ENCODE peak calls at places on chromosomes 1 and 21, in nine cellular contexts. Z is tibial nerve; N is ovary; L is CD8-positive, alpha-beta T cell; H is astrocyte; M is cardiac muscle cell; K is breast epithelium; B is gastrocnemius medialis; W is GM23338. E is an unnamed sample.

GRCh38 chr1:226064816-226065248 is 2.3 kb downstream of the H3-3A start:
- DNase-seq in H (peak; percentile 34), M (peak; percentile 77), Z (no peak), B (no peak), L (peak; percentile 34), N (peak; percentile 58), W (peak; percentile 70), K (no peak), E (no peak)

GRCh38 chr1:44073528-44073927 is 42.3 kb upstream of the SLC6A9 start:
- DNase-seq in K (no peak), Z (no peak), N (no peak), M (no peak), B (no peak), H (no peak), L (no peak), W (peak; percentile 10), E (no peak)

GRCh38 chr1:13830170-13830569 is 130.2 kb downstream of the PRDM2 start:
- DNase-seq in B (no peak), N (no peak), W (no peak), Z (no peak), K (no peak), H (no peak), L (no peak), M (no peak), E (no peak)

GRCh38 chr1:9761855-9762254 is 61.9 kb downstream of the CLSTN1 start:
- DNase-seq in H (no peak), M (no peak), K (no peak), Z (no peak), B (no peak), N (no peak), W (no peak), L (no peak), E (no peak)

GRCh38 chr1:154847891-154848290 is 22.2 kb downstream of the KCNN3 start:
- DNase-seq in B (no peak), M (peak; percentile 45), Z (no peak), H (no peak), K (no peak), W (no peak), N (no peak), L (no peak), E (no peak)

GRCh38 chr1:229169399-229169798 is 101.5 kb upstream of the RAB4A start:
- DNase-seq in H (no peak), L (no peak), Z (no peak), K (no peak), M (no peak), N (no peak), W (no peak), B (no peak), E (no peak)

GRCh38 chr1:15997637-15998280 is 6.3 kb upstream of the SRARP start:
- DNase-seq in Z (no peak), M (no peak), H (no peak), B (no peak), K (no peak), W (no peak), N (no peak), L (no peak), E (no peak)

GRCh38 chr21:42829417-42829816 is 49.9 kb downstream of the WDR4 start:
- DNase-seq in B (no peak), L (no peak), K (no peak), W (no peak), Z (no peak), M (no peak), N (no peak), H (no peak), E (no peak)

GRCh38 chr21:33067045-33067444 is 2.9 kb upstream of the OLIG1 start:
- DNase-seq in W (no peak), K (no peak), Z (no peak), N (no peak), H (no peak), M (no peak), L (no peak), B (no peak), E (no peak)

GRCh38 chr21:33069243-33069642 is 698 bp upstream of the OLIG1 start:
- DNase-seq in K (no peak), B (no peak), L (no peak), Z (no peak), N (no peak), H (no peak), W (no peak), M (no peak), E (no peak)

GRCh38 chr21:33069994-33070811 is at the start of gene OLIG1:
- DNase-seq in W (peak; percentile 90), B (no peak), M (peak; percentile 34), Z (no peak), N (no peak), K (no peak), H (peak; percentile 36), L (no peak), E (no peak)

GRCh38 chr21:33069645-33069993 is 322 bp upstream of the OLIG1 start:
- DNase-seq in N (no peak), M (no peak), W (no peak), Z (no peak), K (no peak), B (no peak), H (no peak), L (no peak), E (no peak)

GRCh38 chr21:33067457-33067856 is 2.5 kb upstream of the OLIG1 start:
- DNase-seq in Z (no peak), N (no peak), H (no peak), L (no peak), M (no peak), W (no peak), K (no peak), B (no peak), E (no peak)
- H3K27me3 ChIP-seq in Z (no peaks in the 10 kb centered on the region), N (no peaks in the 10 kb centered on the region), H (peaks cover 81% of the 10 kb centered on the region), L (peaks cover 17% of the 10 kb centered on the region), M (peaks cover 100% of the 10 kb centered on the region), W (peaks cover 92% of the 10 kb centered on the region), K (peaks cover 80% of the 10 kb centered on the region), B (peaks cover 54% of the 10 kb centered on the region), E (peaks cover 21% of the 10 kb centered on the region)

GRCh38 chr1:209803568-209803967 is 2.4 kb downstream of the IRF6 start:
- DNase-seq in Z (no peak), W (no peak), B (no peak), N (no peak), M (no peak), L (no peak), H (no peak), K (no peak), E (no peak)

GRCh38 chr1:209808059-209808494 is 2.1 kb upstream of the IRF6 start:
- DNase-seq in M (peak; percentile 95), L (no peak), B (no peak), N (no peak), Z (no peak), K (no peak), W (no peak), H (peak; percentile 91), E (no peak)

GRCh38 chr1:209805341-209805781 is 581 bp downstream of the IRF6 start:
- DNase-seq in B (no peak), W (peak; percentile 89), L (no peak), K (no peak), H (no peak), M (no peak), Z (no peak), N (no peak), E (no peak)

GRCh38 chr1:209807509-209807908 is 1.6 kb upstream of the IRF6 start:
- DNase-seq in W (no peak), L (no peak), K (no peak), B (no peak), N (no peak), Z (no peak), M (peak; percentile 21), H (no peak), E (no peak)

DNA sequence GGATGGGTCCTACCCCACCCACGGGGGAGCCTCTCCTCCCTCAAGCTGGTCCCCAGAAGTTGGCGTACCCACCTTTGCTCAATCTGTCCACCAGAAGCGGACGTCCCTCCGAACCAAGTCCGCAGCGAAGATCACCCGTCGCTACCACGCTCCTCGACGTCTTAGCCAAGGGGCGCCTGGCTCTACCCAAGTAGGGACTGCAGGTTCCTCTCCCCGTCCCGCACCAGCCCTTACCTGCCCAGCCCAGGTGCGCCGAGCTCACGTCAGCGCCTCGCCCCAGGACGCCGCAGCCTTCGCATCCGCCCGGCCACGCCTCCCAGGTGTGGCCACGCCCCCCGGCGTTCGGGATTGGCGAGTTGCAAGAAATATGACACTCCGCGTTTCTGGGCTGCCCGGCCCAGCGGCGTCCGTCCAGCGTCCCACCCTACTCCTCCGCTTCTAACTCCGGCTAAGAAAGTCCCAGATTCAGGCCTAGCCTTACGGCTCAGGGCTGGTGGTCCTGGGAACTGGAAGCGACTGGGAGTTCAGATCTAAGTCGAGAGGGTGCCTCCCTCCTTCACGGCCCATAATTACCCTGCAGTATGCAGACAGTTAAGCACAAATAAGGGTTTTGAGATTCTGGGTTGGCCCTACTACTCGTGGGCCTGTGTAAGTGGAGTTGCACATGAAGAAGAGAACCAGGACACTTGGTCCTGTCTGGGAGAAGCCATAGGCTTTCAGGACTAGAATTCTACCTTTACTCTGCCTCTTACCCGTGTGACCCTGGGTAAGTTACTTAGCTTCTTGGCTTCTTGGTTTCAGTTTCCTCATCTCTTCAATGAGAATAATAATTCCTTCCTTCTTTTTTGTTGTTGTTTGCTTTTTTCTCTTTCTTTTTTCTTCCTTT is at the start of gene IRF6:
- DNase-seq in H (peak; percentile 64), N (peak; percentile 84), Z (peak; percentile 42), W (peak; percentile 98), B (no peak), M (peak; percentile 83), L (peak; percentile 70), K (peak; percentile 97), E (peak; percentile 19)
- H3K4me3 ChIP-seq in H (peak within 1 kb of the TSS; percentile 51), N (peak within 1 kb of the TSS; percentile 29), Z (peak within 1 kb of the TSS; percentile 45), W (peak within 1 kb of the TSS; percentile 91), B (peak within 1 kb of the TSS; percentile 24), M (peak within 1 kb of the TSS; percentile 31), L (peak within 1 kb of the TSS; percentile 71), K (peak within 1 kb of the TSS; percentile 26), E (peak within 1 kb of the TSS; percentile 65)

GRCh38 chr1:54218883-54219687 is 19.1 kb downstream of the MRPL37 start:
- DNase-seq in K (no peak), N (no peak), L (no peak), H (no peak), W (no peak), M (peak; percentile 16), B (no peak), Z (no peak), E (no peak)
- H3K27ac ChIP-seq in K (peak overlapping the region; percentile 52), N (peak overlapping the region; percentile 59), L (no peak overlapping the region), H (no peak overlapping the region), W (peak overlapping the region; percentile 19), M (peak overlapping the region; percentile 83), B (peak overlapping the region; percentile 81), Z (peak overlapping the region; percentile 25), E (peak overlapping the region; percentile 40)

GRCh38 chr1:47190807-47191206 is 971 bp upstream of the PDZK1IP1 start:
- DNase-seq in B (no peak), L (no peak), K (peak; percentile 34), Z (no peak), N (no peak), H (no peak), M (no peak), W (no peak), E (no peak)

GRCh38 chr1:47187926-47188250 is 1.9 kb downstream of the PDZK1IP1 start:
- DNase-seq in B (no peak), W (no peak), M (no peak), K (no peak), N (no peak), Z (no peak), H (no peak), L (no peak), E (no peak)

GRCh38 chr1:47187226-47187925 is 2.5 kb downstream of the PDZK1IP1 start:
- DNase-seq in L (no peak), N (no peak), M (no peak), H (no peak), B (no peak), W (no peak), K (no peak), Z (no peak), E (no peak)

GRCh38 chr1:47189844-47190562 is at the start of gene PDZK1IP1:
- DNase-seq in N (peak; percentile 73), H (peak; percentile 63), B (peak; percentile 85), Z (peak; percentile 84), W (peak; percentile 46), K (peak; percentile 82), M (peak; percentile 88), L (no peak), E (peak; percentile 89)

GRCh38 chr1:47188901-47189785 is 693 bp downstream of the PDZK1IP1 start:
- DNase-seq in M (no peak), W (no peak), H (no peak), B (no peak), Z (no peak), K (peak; percentile 45), L (no peak), N (no peak), E (no peak)
- H3K27me3 ChIP-seq in M (no peaks in the 10 kb centered on the region), W (peaks cover 10% of the 10 kb centered on the region), H (no peaks in the 10 kb centered on the region), B (no peaks in the 10 kb centered on the region), Z (no peaks in the 10 kb centered on the region), K (no peaks in the 10 kb centered on the region), L (no peaks in the 10 kb centered on the region), N (no peaks in the 10 kb centered on the region), E (no peaks in the 10 kb centered on the region)